ENCODE peak calls at places on chromosomes 13 and 19, in seven cellular contexts. A is NT2/D1, J is EH, S is fibroblast of lung, C is AG09319, Y is breast epithelium, W is myocyte. V is an unnamed sample.
A peak's percentile ranks its signal among the peaks of the same experiment; 100 is the strongest.

GRCh38 chr13:100854091-100854490 is 179.5 kb upstream of the TMTC4 start:
- DNase-seq in A (peak; percentile 23), J (no peak), S (no peak), C (no peak), Y (no peak), W (peak; percentile 15), V (no peak)

GRCh38 chr13:93775507-93776108 is 549.0 kb downstream of the GPC6 start:
- DNase-seq in A (no peak), J (peak; percentile 85), S (peak; percentile 88), C (peak; percentile 7), Y (no peak), W (peak; percentile 28), V (no peak)

GRCh38 chr19:3099347-3100145 is 5.4 kb downstream of the GNA11 start:
- DNase-seq in A (no peak), J (no peak), S (no peak), C (no peak), Y (no peak), W (no peak), V (no peak)

GRCh38 chr19:45276284-45276687 is 25.2 kb downstream of the MARK4 start:
- DNase-seq in A (no peak), J (peak; percentile 15), S (no peak), C (no peak), Y (no peak), W (no peak), V (no peak)

GRCh38 chr19:676343-677105 is at the start of gene FSTL3:
- DNase-seq in A (no peak), J (peak; percentile 49), S (peak; percentile 37), C (no peak), Y (no peak), W (peak; percentile 37), V (no peak)

GRCh38 chr13:86000546-86000945 is 201.3 kb upstream of the SLITRK6 start:
- DNase-seq in A (no peak), J (no peak), S (no peak), C (no peak), Y (no peak), W (no peak), V (no peak)

GRCh38 chr13:35763805-35764170 is 287.3 kb upstream of the MAB21L1 start:
- DNase-seq in A (no peak), J (peak; percentile 22), S (no peak), C (no peak), Y (no peak), W (no peak), V (no peak)

GRCh38 chr13:35741657-35742056 is 265.2 kb upstream of the MAB21L1 start:
- DNase-seq in A (no peak), J (no peak), S (no peak), C (no peak), Y (no peak), W (no peak), V (no peak)

GRCh38 chr19:7658219-7658686 is 10.6 kb upstream of the RETN start:
- DNase-seq in A (no peak), J (no peak), S (no peak), C (no peak), Y (no peak), W (peak; percentile 40), V (no peak)

GRCh38 chr19:38284422-38284821 is 19.6 kb upstream of the C19orf33 start:
- DNase-seq in A (no peak), J (no peak), S (no peak), C (no peak), Y (no peak), W (no peak), V (no peak)

GRCh38 chr19:49664171-49665070 is 1.2 kb downstream of the IRF3 start:
- DNase-seq in A (no peak), J (peak; percentile 83), S (peak; percentile 68), C (no peak), Y (peak; percentile 85), W (peak; percentile 83), V (peak; percentile 93)

GRCh38 chr19:44757057-44757734 is 8.7 kb downstream of the BCL3 start:
- DNase-seq in A (no peak), J (peak; percentile 56), S (peak; percentile 79), C (no peak), Y (no peak), W (no peak), V (peak; percentile 88)

GRCh38 chr19:29714953-29715694 is at the start of gene C19orf12:
- DNase-seq in A (no peak), J (peak; percentile 60), S (peak; percentile 50), C (no peak), Y (no peak), W (peak; percentile 69), V (peak; percentile 80)

GRCh38 chr19:10575011-10575716 is 6.4 kb upstream of the CDKN2D start:
- DNase-seq in A (no peak), J (no peak), S (no peak), C (no peak), Y (no peak), W (no peak), V (no peak)

GRCh38 chr13:83935566-83935965 is 53.3 kb upstream of the SLITRK1 start:
- DNase-seq in A (no peak), J (no peak), S (no peak), C (no peak), Y (no peak), W (no peak), V (no peak)

GRCh38 chr19:3275068-3275582 is 50.7 kb downstream of the CELF5 start:
- DNase-seq in A (peak; percentile 72), J (peak; percentile 30), S (no peak), C (no peak), Y (no peak), W (no peak), V (no peak)

GRCh38 chr19:19866599-19867248 is 1.0 kb downstream of the ZNF253 start:
- DNase-seq in A (peak; percentile 66), J (peak; percentile 3), S (peak; percentile 1), C (no peak), Y (no peak), W (peak; percentile 34), V (no peak)

GRCh38 chr19:42057856-42058255 is 12.2 kb downstream of the GRIK5 start:
- DNase-seq in A (no peak), J (no peak), S (no peak), C (no peak), Y (no peak), W (peak; percentile 40), V (no peak)

GRCh38 chr19:4830768-4831265 is 695 bp downstream of the TICAM1 start:
- DNase-seq in A (no peak), J (no peak), S (no peak), C (no peak), Y (no peak), W (no peak), V (no peak)

GRCh38 chr19:37698216-37698615 is 21.3 kb downstream of the ZNF607 start:
- DNase-seq in A (no peak), J (peak; percentile 15), S (peak; percentile 22), C (no peak), Y (no peak), W (no peak), V (no peak)

GRCh38 chr19:12796146-12797071 is 5.1 kb downstream of the JUNB start:
- DNase-seq in A (peak; percentile 84), J (peak; percentile 80), S (peak; percentile 73), C (peak; percentile 47), Y (peak; percentile 61), W (peak; percentile 84), V (peak; percentile 90)

GRCh38 chr19:2254052-2254872 is 2.0 kb downstream of the JSRP1 start:
- DNase-seq in A (no peak), J (peak; percentile 47), S (peak; percentile 40), C (no peak), Y (no peak), W (no peak), V (no peak)

GRCh38 chr19:6062961-6063575 is 47.2 kb downstream of the RFX2 start:
- DNase-seq in A (no peak), J (no peak), S (no peak), C (no peak), Y (no peak), W (no peak), V (no peak)

GRCh38 chr19:3285647-3286176 is 61.3 kb downstream of the CELF5 start:
- DNase-seq in A (peak; percentile 84), J (no peak), S (peak; percentile 5), C (no peak), Y (no peak), W (no peak), V (no peak)

GRCh38 chr19:12664406-12665280 is 1.9 kb downstream of the MAN2B1 start:
- DNase-seq in A (no peak), J (peak; percentile 26), S (no peak), C (no peak), Y (no peak), W (no peak), V (peak; percentile 2)

GRCh38 chr19:8332976-8333770 is 9.9 kb downstream of the KANK3 start:
- DNase-seq in A (no peak), J (no peak), S (no peak), C (no peak), Y (no peak), W (no peak), V (no peak)

GRCh38 chr13:33931397-33931987 is 113.5 kb downstream of the RFC3 start:
- DNase-seq in A (peak; percentile 44), J (peak; percentile 71), S (peak; percentile 56), C (no peak), Y (no peak), W (peak; percentile 77), V (no peak)

GRCh38 chr13:29496241-29496712 is 99.2 kb downstream of the SLC7A1 start:
- DNase-seq in A (no peak), J (no peak), S (no peak), C (no peak), Y (no peak), W (peak; percentile 9), V (no peak)

GRCh38 chr13:30708541-30708940 is 26.8 kb upstream of the ALOX5AP start:
- DNase-seq in A (no peak), J (peak; percentile 72), S (peak; percentile 72), C (peak; percentile 5), Y (no peak), W (no peak), V (no peak)

GRCh38 chr13:39451301-39451700 is 151.7 kb downstream of the LHFPL6 start:
- DNase-seq in A (no peak), J (peak; percentile 23), S (peak; percentile 43), C (no peak), Y (no peak), W (peak; percentile 49), V (no peak)

GRCh38 chr13:45846681-45847080 is 4.9 kb downstream of the SIAH3 start:
- DNase-seq in A (no peak), J (no peak), S (no peak), C (no peak), Y (no peak), W (no peak), V (no peak)

GRCh38 chr13:23749288-23749880 is 139.8 kb downstream of the MIPEP start:
- DNase-seq in A (no peak), J (no peak), S (no peak), C (no peak), Y (no peak), W (no peak), V (no peak)

GRCh38 chr13:113670541-113670940 is 3.5 kb downstream of the GRK1 start:
- DNase-seq in A (no peak), J (no peak), S (no peak), C (no peak), Y (no peak), W (no peak), V (no peak)

GRCh38 chr19:1123381-1123780 is 19.6 kb downstream of the GPX4 start:
- DNase-seq in A (no peak), J (no peak), S (no peak), C (no peak), Y (no peak), W (no peak), V (no peak)

GRCh38 chr19:48745208-48745995 is 1.3 kb downstream of the IZUMO1 start:
- DNase-seq in A (no peak), J (peak; percentile 81), S (peak; percentile 56), C (no peak), Y (no peak), W (peak; percentile 54), V (no peak)

GRCh38 chr19:38130399-38130798 is 93.6 kb downstream of the DPF1 start:
- DNase-seq in A (no peak), J (no peak), S (no peak), C (no peak), Y (no peak), W (no peak), V (no peak)

GRCh38 chr13:50222569-50223332 is 207.5 kb downstream of the KCNRG start:
- DNase-seq in A (no peak), J (peak; percentile 69), S (peak; percentile 77), C (no peak), Y (peak; percentile 54), W (peak; percentile 85), V (peak; percentile 91)

GRCh38 chr19:15469513-15470297 is 5.4 kb upstream of the RASAL3 start:
- DNase-seq in A (no peak), J (no peak), S (no peak), C (no peak), Y (no peak), W (no peak), V (no peak)